ENCODE peak calls at places on chromosomes 2 and 18, in nine cellular contexts. One of them, this sample, is unnamed.
A peak's percentile ranks its signal among the peaks of the same experiment; 100 is the strongest.

GRCh38 chr2:86223682-86224560 is 24.7 kb downstream of the MRPL35 start:
- DNase-seq in WTC11: no peak
- DNase-seq in spleen: no peak
- DNase-seq in CD8-positive, alpha-beta T cell: no peak
- DNase-seq in endothelial cell: no peak
- DNase-seq in GM13977: no peak
- DNase-seq in adrenal gland: peak; percentile 29
- DNase-seq in CD4-positive, alpha-beta T cell: no peak
- DNase-seq in A549: no peak
- DNase-seq in this sample: no peak

GRCh38 chr2:39730685-39731302 is 48.3 kb downstream of the THUMPD2 start:
- DNase-seq in WTC11: no peak
- DNase-seq in spleen: no peak
- DNase-seq in CD8-positive, alpha-beta T cell: no peak
- DNase-seq in endothelial cell: peak; percentile 10
- DNase-seq in GM13977: peak; percentile 14
- DNase-seq in adrenal gland: no peak
- DNase-seq in CD4-positive, alpha-beta T cell: no peak
- DNase-seq in A549: peak; percentile 34
- DNase-seq in this sample: no peak

GRCh38 chr2:240946654-240947053 is 40.5 kb downstream of the CROCC2 start:
- DNase-seq in WTC11: no peak
- DNase-seq in spleen: peak; percentile 65
- DNase-seq in CD8-positive, alpha-beta T cell: no peak
- DNase-seq in endothelial cell: no peak
- DNase-seq in GM13977: no peak
- DNase-seq in adrenal gland: no peak
- DNase-seq in CD4-positive, alpha-beta T cell: no peak
- DNase-seq in A549: no peak
- DNase-seq in this sample: no peak

GRCh38 chr2:159895258-159896209 is 97.5 kb upstream of the CD302 start:
- DNase-seq in WTC11: no peak
- DNase-seq in spleen: no peak
- DNase-seq in CD8-positive, alpha-beta T cell: no peak
- DNase-seq in endothelial cell: no peak
- DNase-seq in GM13977: peak; percentile 45
- DNase-seq in adrenal gland: no peak
- DNase-seq in CD4-positive, alpha-beta T cell: no peak
- DNase-seq in A549: no peak
- DNase-seq in this sample: no peak

GRCh38 chr2:131641414-131642206 is 113.9 kb downstream of the CCDC74A start:
- DNase-seq in WTC11: no peak
- DNase-seq in spleen: no peak
- DNase-seq in CD8-positive, alpha-beta T cell: no peak
- DNase-seq in endothelial cell: no peak
- DNase-seq in GM13977: no peak
- DNase-seq in adrenal gland: no peak
- DNase-seq in CD4-positive, alpha-beta T cell: no peak
- DNase-seq in A549: no peak
- DNase-seq in this sample: no peak

GRCh38 chr2:218015831-218016521 is 13.2 kb upstream of the TNS1 start:
- DNase-seq in WTC11: no peak
- DNase-seq in spleen: no peak
- DNase-seq in CD8-positive, alpha-beta T cell: no peak
- DNase-seq in endothelial cell: no peak
- DNase-seq in GM13977: no peak
- DNase-seq in adrenal gland: no peak
- DNase-seq in CD4-positive, alpha-beta T cell: no peak
- DNase-seq in A549: no peak
- DNase-seq in this sample: no peak

GRCh38 chr18:68983126-68983525 is 185.2 kb downstream of the CCDC102B start:
- DNase-seq in WTC11: no peak
- DNase-seq in spleen: no peak
- DNase-seq in CD8-positive, alpha-beta T cell: no peak
- DNase-seq in endothelial cell: no peak
- DNase-seq in GM13977: no peak
- DNase-seq in adrenal gland: no peak
- DNase-seq in CD4-positive, alpha-beta T cell: no peak
- DNase-seq in A549: no peak
- DNase-seq in this sample: no peak

GRCh38 chr18:42052137-42052708 is 97.2 kb downstream of the PIK3C3 start:
- DNase-seq in WTC11: no peak
- DNase-seq in spleen: no peak
- DNase-seq in CD8-positive, alpha-beta T cell: no peak
- DNase-seq in endothelial cell: no peak
- DNase-seq in GM13977: no peak
- DNase-seq in adrenal gland: no peak
- DNase-seq in CD4-positive, alpha-beta T cell: no peak
- DNase-seq in A549: no peak
- DNase-seq in this sample: no peak

GRCh38 chr18:58047556-58047882 is 3.5 kb downstream of the NEDD4L start:
- DNase-seq in WTC11: no peak
- DNase-seq in spleen: no peak
- DNase-seq in CD8-positive, alpha-beta T cell: no peak
- DNase-seq in endothelial cell: no peak
- DNase-seq in GM13977: no peak
- DNase-seq in adrenal gland: no peak
- DNase-seq in CD4-positive, alpha-beta T cell: no peak
- DNase-seq in A549: no peak
- DNase-seq in this sample: no peak

GRCh38 chr18:58048243-58048642 is 4.2 kb downstream of the NEDD4L start:
- DNase-seq in WTC11: no peak
- DNase-seq in spleen: no peak
- DNase-seq in CD8-positive, alpha-beta T cell: no peak
- DNase-seq in endothelial cell: no peak
- DNase-seq in GM13977: no peak
- DNase-seq in adrenal gland: no peak
- DNase-seq in CD4-positive, alpha-beta T cell: no peak
- DNase-seq in A549: no peak
- DNase-seq in this sample: no peak

GRCh38 chr18:58046087-58046793 is 2.2 kb downstream of the NEDD4L start:
- DNase-seq in WTC11: no peak
- DNase-seq in spleen: no peak
- DNase-seq in CD8-positive, alpha-beta T cell: no peak
- DNase-seq in endothelial cell: no peak
- DNase-seq in GM13977: no peak
- DNase-seq in adrenal gland: no peak
- DNase-seq in CD4-positive, alpha-beta T cell: no peak
- DNase-seq in A549: no peak
- DNase-seq in this sample: no peak

GRCh38 chr18:58045265-58046086 is 1.4 kb downstream of the NEDD4L start:
- DNase-seq in WTC11: peak; percentile 66
- DNase-seq in spleen: peak; percentile 82
- DNase-seq in CD8-positive, alpha-beta T cell: peak; percentile 60
- DNase-seq in endothelial cell: peak; percentile 40
- DNase-seq in GM13977: peak; percentile 26
- DNase-seq in adrenal gland: peak; percentile 60
- DNase-seq in CD4-positive, alpha-beta T cell: no peak
- DNase-seq in A549: peak; percentile 38
- DNase-seq in this sample: no peak

DNA sequence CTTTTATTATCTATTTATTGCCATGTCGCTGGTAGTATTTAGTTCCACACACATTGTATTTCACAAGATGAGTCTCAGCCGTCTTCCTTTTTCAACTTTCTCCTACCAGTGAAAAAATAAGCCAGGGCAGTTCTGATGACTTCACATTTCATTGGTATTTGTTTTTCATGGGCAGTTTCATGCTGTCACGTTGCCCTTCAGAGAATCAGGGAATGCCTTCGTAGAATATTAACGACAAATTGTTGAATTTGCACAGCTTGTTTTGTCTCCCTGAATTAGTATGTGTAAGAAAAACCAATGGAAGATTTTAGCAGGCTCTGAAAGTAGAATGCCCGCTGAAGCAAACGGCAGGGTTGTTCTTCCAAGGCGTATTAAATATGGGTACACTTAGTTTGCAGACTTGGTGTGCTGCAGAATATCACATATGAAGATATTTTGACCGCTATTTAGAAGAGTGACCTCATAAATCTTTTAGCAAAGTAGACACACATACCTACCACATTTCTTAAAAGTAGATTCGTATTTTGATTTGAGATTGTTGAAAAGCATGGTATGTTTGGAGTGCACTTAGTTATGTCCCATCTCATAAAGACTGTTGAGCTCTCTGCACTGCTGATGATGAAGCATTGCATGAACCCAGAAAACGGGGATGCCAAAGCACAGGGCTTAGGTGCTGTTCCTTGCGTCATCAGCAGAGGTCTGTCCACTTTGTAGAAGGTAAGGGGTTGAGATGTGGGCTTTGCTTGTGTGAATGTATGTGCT is 2.9 kb downstream of the NEDD4L start:
- DNase-seq in WTC11: no peak
- DNase-seq in spleen: no peak
- DNase-seq in CD8-positive, alpha-beta T cell: no peak
- DNase-seq in endothelial cell: no peak
- DNase-seq in GM13977: no peak
- DNase-seq in adrenal gland: no peak
- DNase-seq in CD4-positive, alpha-beta T cell: no peak
- DNase-seq in A549: no peak
- DNase-seq in this sample: no peak
- TF ChIP-seq CTCF in WTC11: no peak
- TF ChIP-seq CTCF in spleen: no peak
- TF ChIP-seq CTCF in CD8-positive, alpha-beta T cell: no peak
- TF ChIP-seq CTCF in endothelial cell: no peak
- TF ChIP-seq CTCF in GM13977: no peak
- TF ChIP-seq CTCF in adrenal gland: no peak
- TF ChIP-seq CTCF in CD4-positive, alpha-beta T cell: no peak
- TF ChIP-seq CTCF in A549: no peak
- TF ChIP-seq CTCF in this sample: no peak

GRCh38 chr2:66433695-66433944 is 1.3 kb upstream of the MEIS1 start:
- DNase-seq in WTC11: no peak
- DNase-seq in spleen: no peak
- DNase-seq in CD8-positive, alpha-beta T cell: no peak
- DNase-seq in endothelial cell: no peak
- DNase-seq in GM13977: no peak
- DNase-seq in adrenal gland: no peak
- DNase-seq in CD4-positive, alpha-beta T cell: no peak
- DNase-seq in A549: no peak
- DNase-seq in this sample: no peak

GRCh38 chr2:66434679-66435548 is at the start of gene MEIS1:
- DNase-seq in WTC11: peak; percentile 78
- DNase-seq in spleen: peak; percentile 90
- DNase-seq in CD8-positive, alpha-beta T cell: no peak
- DNase-seq in endothelial cell: peak; percentile 68
- DNase-seq in GM13977: peak; percentile 79
- DNase-seq in adrenal gland: peak; percentile 96
- DNase-seq in CD4-positive, alpha-beta T cell: no peak
- DNase-seq in A549: peak; percentile 95
- DNase-seq in this sample: peak; percentile 91

GRCh38 chr2:66433945-66434678 is 813 bp upstream of the MEIS1 start:
- DNase-seq in WTC11: peak; percentile 67
- DNase-seq in spleen: peak; percentile 69
- DNase-seq in CD8-positive, alpha-beta T cell: no peak
- DNase-seq in endothelial cell: peak; percentile 71
- DNase-seq in GM13977: no peak
- DNase-seq in adrenal gland: peak; percentile 79
- DNase-seq in CD4-positive, alpha-beta T cell: no peak
- DNase-seq in A549: peak; percentile 68
- DNase-seq in this sample: peak; percentile 47

GRCh38 chr2:66431840-66432511 is 2.9 kb upstream of the MEIS1 start:
- DNase-seq in WTC11: peak; percentile 26
- DNase-seq in spleen: no peak
- DNase-seq in CD8-positive, alpha-beta T cell: no peak
- DNase-seq in endothelial cell: no peak
- DNase-seq in GM13977: no peak
- DNase-seq in adrenal gland: no peak
- DNase-seq in CD4-positive, alpha-beta T cell: no peak
- DNase-seq in A549: no peak
- DNase-seq in this sample: no peak

DNA sequence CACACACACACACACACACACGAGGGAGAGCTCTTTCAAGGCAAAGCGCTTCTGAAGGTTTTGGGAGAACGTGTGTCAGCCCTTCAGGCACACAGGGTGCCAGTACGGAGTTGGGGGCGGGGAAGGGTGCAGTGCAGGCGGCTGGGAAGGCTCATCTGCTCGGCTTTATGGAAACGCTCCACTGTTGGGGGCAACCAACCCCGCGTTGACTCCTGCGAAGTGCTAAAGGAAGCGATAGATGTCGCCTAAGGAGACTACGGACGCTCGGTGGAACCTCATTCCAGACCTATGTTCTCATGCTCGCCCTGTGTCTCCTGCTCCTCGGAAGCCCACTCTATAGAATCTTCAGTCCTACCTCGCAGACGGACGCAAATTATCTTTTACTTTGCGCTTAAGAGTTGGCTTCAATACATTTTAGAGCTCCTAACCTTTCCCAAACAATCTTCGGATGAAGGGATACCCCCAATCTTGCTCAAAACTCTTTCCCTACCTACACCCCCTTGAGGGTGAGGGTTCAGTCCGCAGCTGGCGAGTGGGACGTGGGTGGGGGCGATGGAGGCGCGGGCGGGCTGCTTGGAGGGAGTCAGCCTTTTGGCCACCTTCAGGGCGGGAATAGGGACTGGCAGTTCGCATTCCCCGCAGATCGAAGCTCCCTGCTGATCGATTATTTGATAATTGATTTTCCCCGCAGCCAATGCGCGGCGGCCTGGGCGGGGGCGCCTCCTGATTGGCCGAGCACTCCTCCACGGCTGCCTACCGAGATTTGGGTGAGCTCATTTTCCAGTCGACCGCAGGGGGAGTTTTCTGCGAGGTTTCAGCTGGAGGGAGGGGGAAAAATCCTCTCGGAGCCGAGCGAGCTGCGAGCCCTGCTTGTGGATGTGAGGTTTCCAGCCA is 1.9 kb upstream of the MEIS1 start:
- DNase-seq in WTC11: peak; percentile 90
- DNase-seq in spleen: peak; percentile 82
- DNase-seq in CD8-positive, alpha-beta T cell: no peak
- DNase-seq in endothelial cell: peak; percentile 89
- DNase-seq in GM13977: no peak
- DNase-seq in adrenal gland: peak; percentile 95
- DNase-seq in CD4-positive, alpha-beta T cell: no peak
- DNase-seq in A549: peak; percentile 93
- DNase-seq in this sample: peak; percentile 92
- TF ChIP-seq CTCF in WTC11: no peak
- TF ChIP-seq CTCF in spleen: no peak
- TF ChIP-seq CTCF in CD8-positive, alpha-beta T cell: no peak
- TF ChIP-seq CTCF in endothelial cell: no peak
- TF ChIP-seq CTCF in GM13977: no peak
- TF ChIP-seq CTCF in adrenal gland: no peak
- TF ChIP-seq CTCF in CD4-positive, alpha-beta T cell: no peak
- TF ChIP-seq CTCF in A549: no peak
- TF ChIP-seq CTCF in this sample: no peak

GRCh38 chr2:180115675-180116074 is 108.6 kb upstream of the CWC22 start:
- DNase-seq in WTC11: no peak
- DNase-seq in spleen: no peak
- DNase-seq in CD8-positive, alpha-beta T cell: no peak
- DNase-seq in endothelial cell: no peak
- DNase-seq in GM13977: no peak
- DNase-seq in adrenal gland: no peak
- DNase-seq in CD4-positive, alpha-beta T cell: no peak
- DNase-seq in A549: no peak
- DNase-seq in this sample: no peak
- TF ChIP-seq CTCF in WTC11: no peak
- TF ChIP-seq CTCF in spleen: no peak
- TF ChIP-seq CTCF in CD8-positive, alpha-beta T cell: no peak
- TF ChIP-seq CTCF in endothelial cell: no peak
- TF ChIP-seq CTCF in GM13977: no peak
- TF ChIP-seq CTCF in adrenal gland: no peak
- TF ChIP-seq CTCF in CD4-positive, alpha-beta T cell: no peak
- TF ChIP-seq CTCF in A549: no peak
- TF ChIP-seq CTCF in this sample: no peak

DNA sequence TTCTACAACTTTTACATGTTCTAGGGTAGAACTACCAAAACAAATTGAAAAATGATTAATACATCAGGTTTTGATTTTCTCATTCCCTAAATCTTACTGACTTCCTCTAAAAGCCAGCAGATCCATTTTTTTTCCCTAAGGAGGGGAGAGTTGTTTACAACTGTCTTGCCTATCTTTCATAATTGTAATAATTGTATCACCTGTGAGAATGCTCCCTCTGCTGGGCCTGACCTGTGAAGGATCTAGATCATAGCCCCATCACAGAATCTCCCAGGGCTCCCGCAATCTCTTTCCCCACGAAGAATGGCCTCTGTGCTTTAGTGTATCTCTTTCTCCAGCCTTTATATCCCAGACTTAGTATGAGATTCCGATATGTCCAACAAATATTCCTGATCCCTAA is 9.1 kb downstream of the LOXL3 start:
- DNase-seq in WTC11: no peak
- DNase-seq in spleen: no peak
- DNase-seq in CD8-positive, alpha-beta T cell: no peak
- DNase-seq in endothelial cell: no peak
- DNase-seq in GM13977: no peak
- DNase-seq in adrenal gland: no peak
- DNase-seq in CD4-positive, alpha-beta T cell: no peak
- DNase-seq in A549: peak; percentile 44
- DNase-seq in this sample: no peak
- TF ChIP-seq CTCF in WTC11: no peak
- TF ChIP-seq CTCF in spleen: no peak
- TF ChIP-seq CTCF in CD8-positive, alpha-beta T cell: peak; percentile 25
- TF ChIP-seq CTCF in endothelial cell: no peak
- TF ChIP-seq CTCF in GM13977: peak; percentile 33
- TF ChIP-seq CTCF in adrenal gland: no peak
- TF ChIP-seq CTCF in CD4-positive, alpha-beta T cell: peak; percentile 21
- TF ChIP-seq CTCF in A549: peak; percentile 36
- TF ChIP-seq CTCF in this sample: no peak

This sample was measured in AG09319.